ENCODE peak calls at places on chromosomes 12 and 14, in five cellular contexts. One of them, this sample, is unnamed.

GRCh38 chr12:119296535-119296934 is 38.0 kb upstream of the CCDC60 start:
- DNase-seq in WERI-Rb-1: no peak
- DNase-seq in GM06990: no peak
- DNase-seq in fibroblast of mammary gland: no peak
- DNase-seq in MM.1S: no peak
- DNase-seq in this sample: no peak

GRCh38 chr12:109916045-109916444 is 16.0 kb downstream of the TCHP start:
- DNase-seq in WERI-Rb-1: no peak
- DNase-seq in GM06990: no peak
- DNase-seq in fibroblast of mammary gland: no peak
- DNase-seq in MM.1S: no peak
- DNase-seq in this sample: no peak

GRCh38 chr12:14774944-14775651 is 28.2 kb downstream of the WBP11 start:
- DNase-seq in WERI-Rb-1: no peak
- DNase-seq in GM06990: peak
- DNase-seq in fibroblast of mammary gland: peak
- DNase-seq in MM.1S: no peak
- DNase-seq in this sample: peak

GRCh38 chr12:46499226-46499625 is 126.7 kb upstream of the SLC38A2 start:
- DNase-seq in WERI-Rb-1: no peak
- DNase-seq in GM06990: no peak
- DNase-seq in fibroblast of mammary gland: no peak
- DNase-seq in MM.1S: no peak
- DNase-seq in this sample: no peak

GRCh38 chr14:45201908-45202307 is 51.1 kb downstream of the MIS18BP1 start:
- DNase-seq in WERI-Rb-1: peak
- DNase-seq in GM06990: peak
- DNase-seq in fibroblast of mammary gland: peak
- DNase-seq in MM.1S: peak
- DNase-seq in this sample: peak

GRCh38 chr14:23556700-23557440 is 799 bp downstream of the THTPA start:
- DNase-seq in WERI-Rb-1: no peak
- DNase-seq in GM06990: peak
- DNase-seq in fibroblast of mammary gland: no peak
- DNase-seq in MM.1S: no peak
- DNase-seq in this sample: no peak

GRCh38 chr14:23365353-23366162 is 586 bp upstream of the EFS start:
- DNase-seq in WERI-Rb-1: no peak
- DNase-seq in GM06990: no peak
- DNase-seq in fibroblast of mammary gland: no peak
- DNase-seq in MM.1S: no peak
- DNase-seq in this sample: no peak

GRCh38 chr14:102683399-102684275 is 91.2 kb downstream of the RCOR1 start:
- DNase-seq in WERI-Rb-1: no peak
- DNase-seq in GM06990: no peak
- DNase-seq in fibroblast of mammary gland: no peak
- DNase-seq in MM.1S: no peak
- DNase-seq in this sample: no peak

GRCh38 chr14:90726656-90727055 is 89.6 kb downstream of the TTC7B start:
- DNase-seq in WERI-Rb-1: no peak
- DNase-seq in GM06990: no peak
- DNase-seq in fibroblast of mammary gland: peak
- DNase-seq in MM.1S: no peak
- DNase-seq in this sample: peak

GRCh38 chr14:34270361-34270760 is 191.7 kb downstream of the SPTSSA start:
- DNase-seq in WERI-Rb-1: no peak
- DNase-seq in GM06990: no peak
- DNase-seq in fibroblast of mammary gland: no peak
- DNase-seq in MM.1S: no peak
- DNase-seq in this sample: peak

GRCh38 chr12:132429122-132429931 is 60.6 kb upstream of the FBRSL1 start:
- DNase-seq in WERI-Rb-1: peak
- DNase-seq in GM06990: no peak
- DNase-seq in fibroblast of mammary gland: no peak
- DNase-seq in MM.1S: no peak
- DNase-seq in this sample: no peak

GRCh38 chr12:124277394-124278222 is 17.3 kb upstream of the RFLNA start:
- DNase-seq in WERI-Rb-1: peak
- DNase-seq in GM06990: no peak
- DNase-seq in fibroblast of mammary gland: no peak
- DNase-seq in MM.1S: peak
- DNase-seq in this sample: no peak

GRCh38 chr14:20855652-20856291 is 35.4 kb upstream of the RNASE3 start:
- DNase-seq in WERI-Rb-1: peak
- DNase-seq in GM06990: peak
- DNase-seq in fibroblast of mammary gland: peak
- DNase-seq in MM.1S: peak
- DNase-seq in this sample: peak

GRCh38 chr12:53115891-53116675 is 12.8 kb downstream of the SOAT2 start:
- DNase-seq in WERI-Rb-1: no peak
- DNase-seq in GM06990: no peak
- DNase-seq in fibroblast of mammary gland: no peak
- DNase-seq in MM.1S: no peak
- DNase-seq in this sample: no peak

GRCh38 chr12:117047810-117048584 is 51.2 kb downstream of the TESC start:
- DNase-seq in WERI-Rb-1: no peak
- DNase-seq in GM06990: no peak
- DNase-seq in fibroblast of mammary gland: peak
- DNase-seq in MM.1S: no peak
- DNase-seq in this sample: peak

GRCh38 chr12:93466625-93467350 is 526 bp upstream of the MRPL42 start:
- DNase-seq in WERI-Rb-1: no peak
- DNase-seq in GM06990: no peak
- DNase-seq in fibroblast of mammary gland: no peak
- DNase-seq in MM.1S: no peak
- DNase-seq in this sample: no peak

GRCh38 chr12:69466867-69467266 is 3.3 kb upstream of the FRS2 start:
- DNase-seq in WERI-Rb-1: no peak
- DNase-seq in GM06990: no peak
- DNase-seq in fibroblast of mammary gland: no peak
- DNase-seq in MM.1S: no peak
- DNase-seq in this sample: no peak

GRCh38 chr12:78802593-78802992 is 62.0 kb upstream of the SYT1 start:
- DNase-seq in WERI-Rb-1: peak
- DNase-seq in GM06990: no peak
- DNase-seq in fibroblast of mammary gland: peak
- DNase-seq in MM.1S: no peak
- DNase-seq in this sample: peak

GRCh38 chr14:56760164-56760914 is 49.9 kb downstream of the OTX2 start:
- DNase-seq in WERI-Rb-1: peak
- DNase-seq in GM06990: no peak
- DNase-seq in fibroblast of mammary gland: no peak
- DNase-seq in MM.1S: no peak
- DNase-seq in this sample: no peak

GRCh38 chr12:1499351-1499750 is 95.0 kb downstream of the FBXL14 start:
- DNase-seq in WERI-Rb-1: no peak
- DNase-seq in GM06990: no peak
- DNase-seq in fibroblast of mammary gland: peak
- DNase-seq in MM.1S: no peak
- DNase-seq in this sample: no peak

GRCh38 chr14:75794615-75795038 is 133.6 kb downstream of the TTLL5 start:
- DNase-seq in WERI-Rb-1: peak
- DNase-seq in GM06990: no peak
- DNase-seq in fibroblast of mammary gland: peak
- DNase-seq in MM.1S: no peak
- DNase-seq in this sample: peak

GRCh38 chr12:132142679-132143327 is 1.3 kb downstream of the DDX51 start:
- DNase-seq in WERI-Rb-1: no peak
- DNase-seq in GM06990: no peak
- DNase-seq in fibroblast of mammary gland: no peak
- DNase-seq in MM.1S: no peak
- DNase-seq in this sample: no peak

GRCh38 chr14:70020350-70021170 is 141.3 kb downstream of the SMOC1 start:
- DNase-seq in WERI-Rb-1: no peak
- DNase-seq in GM06990: no peak
- DNase-seq in fibroblast of mammary gland: peak
- DNase-seq in MM.1S: no peak
- DNase-seq in this sample: peak

GRCh38 chr14:34035177-34035933 is 84.5 kb upstream of the EGLN3 start:
- DNase-seq in WERI-Rb-1: no peak
- DNase-seq in GM06990: no peak
- DNase-seq in fibroblast of mammary gland: no peak
- DNase-seq in MM.1S: no peak
- DNase-seq in this sample: no peak

GRCh38 chr12:88361493-88361892 is 218.8 kb downstream of the KITLG start:
- DNase-seq in WERI-Rb-1: no peak
- DNase-seq in GM06990: no peak
- DNase-seq in fibroblast of mammary gland: peak
- DNase-seq in MM.1S: no peak
- DNase-seq in this sample: peak

GRCh38 chr12:90085491-90086274 is 377.0 kb upstream of the ATP2B1 start:
- DNase-seq in WERI-Rb-1: peak
- DNase-seq in GM06990: no peak
- DNase-seq in fibroblast of mammary gland: peak
- DNase-seq in MM.1S: no peak
- DNase-seq in this sample: no peak

GRCh38 chr12:123896786-123897185 is 75.8 kb downstream of the CCDC92 start:
- DNase-seq in WERI-Rb-1: no peak
- DNase-seq in GM06990: no peak
- DNase-seq in fibroblast of mammary gland: peak
- DNase-seq in MM.1S: no peak
- DNase-seq in this sample: peak

GRCh38 chr14:31205681-31206535 is 1.7 kb downstream of the HECTD1 start:
- DNase-seq in WERI-Rb-1: peak
- DNase-seq in GM06990: no peak
- DNase-seq in fibroblast of mammary gland: peak
- DNase-seq in MM.1S: peak
- DNase-seq in this sample: peak

DNA sequence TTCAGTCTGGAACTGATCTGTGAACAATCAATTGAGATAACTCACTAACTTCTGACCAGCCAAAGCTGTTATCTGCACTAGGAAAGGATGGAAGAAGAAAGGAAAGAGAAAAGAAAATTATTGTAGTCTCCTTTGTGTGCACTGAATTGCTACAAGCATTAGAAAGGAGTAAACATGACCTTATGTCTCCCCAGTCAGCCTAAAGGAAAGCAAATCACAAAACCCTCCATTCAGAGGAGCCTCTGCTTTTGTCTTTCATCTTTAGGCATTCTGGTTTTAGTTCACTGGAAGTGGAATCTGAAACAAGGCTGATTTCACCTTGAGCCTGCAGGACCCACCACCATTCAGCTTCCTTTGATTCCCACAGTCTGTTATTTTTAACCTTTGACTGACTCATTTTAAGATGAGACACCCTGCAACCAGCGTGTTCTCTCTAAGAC is 26.0 kb downstream of the TBX3 start:
- DNase-seq in WERI-Rb-1: no peak
- DNase-seq in GM06990: no peak
- DNase-seq in fibroblast of mammary gland: no peak
- DNase-seq in MM.1S: no peak
- DNase-seq in this sample: no peak
- TF ChIP-seq CTCF in WERI-Rb-1: no peak
- TF ChIP-seq CTCF in GM06990: no peak
- TF ChIP-seq CTCF in fibroblast of mammary gland: no peak
- TF ChIP-seq CTCF in MM.1S: no peak
- TF ChIP-seq CTCF in this sample: no peak

GRCh38 chr14:54498579-54498978 is 9.8 kb upstream of the GMFB start:
- DNase-seq in WERI-Rb-1: no peak
- DNase-seq in GM06990: no peak
- DNase-seq in fibroblast of mammary gland: no peak
- DNase-seq in MM.1S: no peak
- DNase-seq in this sample: no peak
- H3K4me3 ChIP-seq in WERI-Rb-1: no peak
- H3K4me3 ChIP-seq in GM06990: no peak
- H3K4me3 ChIP-seq in fibroblast of mammary gland: no peak
- H3K4me3 ChIP-seq in MM.1S: no peak
- H3K4me3 ChIP-seq in this sample: no peak

GRCh38 chr12:49984960-49985359 is 12.2 kb downstream of the AQP6 start:
- DNase-seq in WERI-Rb-1: no peak
- DNase-seq in GM06990: no peak
- DNase-seq in fibroblast of mammary gland: no peak
- DNase-seq in MM.1S: no peak
- DNase-seq in this sample: no peak

GRCh38 chr12:49980501-49981158 is 7.9 kb downstream of the AQP6 start:
- DNase-seq in WERI-Rb-1: peak
- DNase-seq in GM06990: no peak
- DNase-seq in fibroblast of mammary gland: no peak
- DNase-seq in MM.1S: no peak
- DNase-seq in this sample: no peak

GRCh38 chr12:49984476-49984890 is 11.7 kb downstream of the AQP6 start:
- DNase-seq in WERI-Rb-1: peak
- DNase-seq in GM06990: no peak
- DNase-seq in fibroblast of mammary gland: no peak
- DNase-seq in MM.1S: no peak
- DNase-seq in this sample: no peak

GRCh38 chr12:49983892-49984291 is 11.1 kb downstream of the AQP6 start:
- DNase-seq in WERI-Rb-1: peak
- DNase-seq in GM06990: no peak
- DNase-seq in fibroblast of mammary gland: peak
- DNase-seq in MM.1S: no peak
- DNase-seq in this sample: peak

GRCh38 chr12:49982246-49983229 is 9.8 kb downstream of the AQP6 start:
- DNase-seq in WERI-Rb-1: no peak
- DNase-seq in GM06990: no peak
- DNase-seq in fibroblast of mammary gland: peak
- DNase-seq in MM.1S: no peak
- DNase-seq in this sample: no peak
- TF ChIP-seq CTCF in WERI-Rb-1: no peak
- TF ChIP-seq CTCF in GM06990: no peak
- TF ChIP-seq CTCF in fibroblast of mammary gland: no peak
- TF ChIP-seq CTCF in MM.1S: no peak
- TF ChIP-seq CTCF in this sample: no peak

GRCh38 chr14:67514203-67514607 is 18.9 kb upstream of the PLEKHH1 start:
- DNase-seq in WERI-Rb-1: no peak
- DNase-seq in GM06990: no peak
- DNase-seq in fibroblast of mammary gland: no peak
- DNase-seq in MM.1S: no peak
- DNase-seq in this sample: no peak

GRCh38 chr14:67512463-67513134 is 20.5 kb upstream of the PLEKHH1 start:
- DNase-seq in WERI-Rb-1: no peak
- DNase-seq in GM06990: no peak
- DNase-seq in fibroblast of mammary gland: no peak
- DNase-seq in MM.1S: no peak
- DNase-seq in this sample: no peak

GRCh38 chr14:67515386-67516079 is 17.6 kb upstream of the PLEKHH1 start:
- DNase-seq in WERI-Rb-1: peak
- DNase-seq in GM06990: peak
- DNase-seq in fibroblast of mammary gland: no peak
- DNase-seq in MM.1S: peak
- DNase-seq in this sample: peak

GRCh38 chr14:67514650-67515385 is 18.3 kb upstream of the PLEKHH1 start:
- DNase-seq in WERI-Rb-1: peak
- DNase-seq in GM06990: peak
- DNase-seq in fibroblast of mammary gland: peak
- DNase-seq in MM.1S: peak
- DNase-seq in this sample: peak

DNA sequence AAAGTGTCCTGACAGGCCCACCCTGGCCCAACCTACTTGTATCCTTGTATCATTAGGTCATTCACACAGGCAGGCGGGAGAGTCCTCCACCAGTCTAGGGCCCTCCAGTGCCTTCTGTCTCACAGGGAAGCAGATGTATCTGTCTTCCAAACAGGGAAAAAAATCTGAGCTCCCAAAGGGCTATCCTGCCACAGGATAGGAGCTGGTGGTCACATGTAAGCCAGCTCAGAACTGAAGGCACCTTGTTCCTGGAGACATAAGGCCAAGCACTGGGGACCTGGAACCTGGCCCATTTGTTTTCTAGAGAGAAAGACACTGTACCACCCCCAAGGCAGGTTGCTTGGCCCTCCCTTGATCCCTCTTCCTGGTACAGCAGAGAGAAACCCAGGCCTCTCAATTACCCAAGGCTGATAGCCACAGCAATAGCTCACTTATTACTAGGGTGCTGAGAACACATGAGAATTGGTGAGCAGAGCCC is 19.4 kb upstream of the PLEKHH1 start:
- DNase-seq in WERI-Rb-1: no peak
- DNase-seq in GM06990: no peak
- DNase-seq in fibroblast of mammary gland: no peak
- DNase-seq in MM.1S: no peak
- DNase-seq in this sample: no peak
- H3K4me3 ChIP-seq in WERI-Rb-1: no peak
- H3K4me3 ChIP-seq in GM06990: no peak
- H3K4me3 ChIP-seq in fibroblast of mammary gland: no peak
- H3K4me3 ChIP-seq in MM.1S: no peak
- H3K4me3 ChIP-seq in this sample: no peak

This sample was measured in fibroblast of pulmonary artery.